ENCODE peak calls at places on chromosomes 11 and 22, in six cellular contexts. T, V, O, K, S and C are unnamed samples. For H3K4me1, the result is how much of the 10 kb centered on the place peaks cover.

GRCh38 chr11:32161293-32161692 is 70.4 kb downstream of the RCN1 start:
- DNase-seq in V (no peak), T (no peak), O (no peak), K (no peak), S (no peak), C (no peak)

GRCh38 chr11:117231637-117232021 is 244 bp downstream of the PCSK7 start:
- DNase-seq in S (no peak), V (no peak), T (no peak), O (no peak), K (peak), C (peak)

GRCh38 chr11:59617876-59618275 is 2.3 kb upstream of the OSBP start:
- DNase-seq in S (no peak), V (no peak), K (no peak), T (no peak), O (no peak), C (peak)

GRCh38 chr11:44969853-44970252 is 19.2 kb upstream of the TP53I11 start:
- DNase-seq in O (no peak), T (no peak), K (no peak), V (no peak), S (no peak), C (no peak)

GRCh38 chr22:45970709-45971388 is 6.1 kb downstream of the WNT7B start:
- DNase-seq in S (no peak), K (no peak), O (no peak), T (no peak), V (no peak), C (peak)

GRCh38 chr11:124075841-124076571 is 34.9 kb upstream of the OR10G7 start:
- DNase-seq in O (peak), T (no peak), S (peak), V (no peak), K (no peak), C (peak)

GRCh38 chr11:33773399-33774355 is 643 bp downstream of the FBXO3 start:
- DNase-seq in S (peak), O (no peak), K (peak), V (peak), T (no peak), C (peak)

GRCh38 chr22:19086417-19086816 is 35.8 kb downstream of the DGCR2 start:
- DNase-seq in O (no peak), T (no peak), S (no peak), K (no peak), V (no peak), C (no peak)

GRCh38 chr11:109298865-109299264 is 123.1 kb upstream of the C11orf87 start:
- DNase-seq in O (no peak), V (no peak), T (no peak), S (no peak), K (no peak), C (no peak)

GRCh38 chr11:11976476-11977187 is 31.8 kb downstream of the DKK3 start:
- DNase-seq in O (peak), T (no peak), K (no peak), S (no peak), V (no peak), C (no peak)

GRCh38 chr11:35541621-35542375 is 16.4 kb upstream of the PAMR1 start:
- DNase-seq in S (no peak), V (peak), O (peak), T (peak), K (no peak), C (peak)

GRCh38 chr11:46198245-46198872 is 77.1 kb upstream of the PHF21A start:
- DNase-seq in T (no peak), V (no peak), S (no peak), K (no peak), O (no peak), C (no peak)

GRCh38 chr11:122199661-122200060 is 83.6 kb upstream of the BLID start:
- DNase-seq in K (no peak), V (no peak), T (no peak), O (no peak), S (no peak), C (no peak)

GRCh38 chr22:20781272-20781990 is 7.5 kb downstream of the SERPIND1 start:
- DNase-seq in T (no peak), O (no peak), S (no peak), K (no peak), V (no peak), C (peak)

GRCh38 chr11:113681282-113681681 is 24.8 kb downstream of the TMPRSS5 start:
- DNase-seq in O (no peak), V (no peak), S (no peak), K (no peak), T (no peak), C (no peak)

GRCh38 chr11:77062924-77063323 is 3.8 kb upstream of the CAPN5 start:
- DNase-seq in K (no peak), S (no peak), V (no peak), T (no peak), O (no peak), C (no peak)

GRCh38 chr11:71500601-71501021 is 26.5 kb upstream of the KRTAP5-7 start:
- DNase-seq in S (no peak), K (no peak), V (no peak), T (no peak), O (no peak), C (no peak)

GRCh38 chr22:23414727-23415489 is 165.2 kb downstream of the IGLL1 start:
- DNase-seq in K (no peak), T (no peak), V (no peak), S (peak), O (no peak), C (no peak)

GRCh38 chr11:82718307-82718706 is 15.4 kb downstream of the FAM181B start:
- DNase-seq in K (peak), V (peak), T (no peak), O (peak), S (no peak), C (no peak)

GRCh38 chr11:33116535-33116934 is 44.7 kb downstream of the CSTF3 start:
- DNase-seq in K (no peak), O (peak), T (no peak), V (peak), S (no peak), C (peak)

GRCh38 chr22:25622011-25622410 is 57.5 kb downstream of the GRK3 start:
- DNase-seq in T (no peak), V (no peak), S (no peak), K (no peak), O (no peak), C (no peak)

GRCh38 chr22:50728523-50728931 is 9.5 kb upstream of the ACR start:
- DNase-seq in O (no peak), T (no peak), V (no peak), K (no peak), S (peak), C (no peak)

GRCh38 chr11:82767123-82767522 is 33.5 kb upstream of the FAM181B start:
- DNase-seq in O (no peak), S (no peak), T (no peak), V (no peak), K (no peak), C (no peak)

GRCh38 chr22:25365491-25366261 is 146.2 kb downstream of the CRYBB2 start:
- DNase-seq in K (no peak), V (no peak), S (peak), O (no peak), T (no peak), C (peak)

GRCh38 chr22:27306771-27307170 is 494.8 kb downstream of the MN1 start:
- DNase-seq in O (no peak), T (no peak), V (no peak), K (no peak), S (no peak), C (no peak)

GRCh38 chr22:47619631-47620030 is 857.2 kb downstream of the TBC1D22A start:
- DNase-seq in V (no peak), O (no peak), K (no peak), S (no peak), T (no peak), C (no peak)

GRCh38 chr22:24994070-24994763 is 41.7 kb downstream of the KIAA1671 start:
- DNase-seq in O (peak), K (no peak), S (no peak), V (peak), T (no peak), C (peak)

GRCh38 chr11:118789501-118790356 is 1.2 kb downstream of the DDX6 start:
- DNase-seq in S (no peak), K (peak), T (no peak), V (peak), O (peak), C (peak)

GRCh38 chr11:12269104-12269441 is 108.3 kb upstream of the PARVA start:
- DNase-seq in O (no peak), T (peak), S (no peak), K (no peak), V (peak), C (peak)

GRCh38 chr22:16988257-16988656 is 19.8 kb downstream of the GAB4 start:
- DNase-seq in K (no peak), O (no peak), S (no peak), T (no peak), V (no peak), C (no peak)

GRCh38 chr11:91248199-91248807 is 976.3 kb upstream of the FAT3 start:
- DNase-seq in S (no peak), K (no peak), T (no peak), V (peak), O (peak), C (peak)

GRCh38 chr11:2573240-2574042 is 126.4 kb downstream of the KCNQ1OT1 start:
- DNase-seq in K (no peak), O (no peak), T (peak), S (peak), V (no peak), C (no peak)
- H3K4me1 ChIP-seq in K (under half), O (under half), T (under half), S (under half), V (under half), C (under half)

GRCh38 chr11:8168485-8169257 is at the start of gene RIC3:
- DNase-seq in O (peak), V (peak), K (peak), S (peak), T (peak), C (no peak)
- H3K4me3 ChIP-seq in O (peak), V (peak), K (peak), S (peak), T (peak), C (peak)

DNA sequence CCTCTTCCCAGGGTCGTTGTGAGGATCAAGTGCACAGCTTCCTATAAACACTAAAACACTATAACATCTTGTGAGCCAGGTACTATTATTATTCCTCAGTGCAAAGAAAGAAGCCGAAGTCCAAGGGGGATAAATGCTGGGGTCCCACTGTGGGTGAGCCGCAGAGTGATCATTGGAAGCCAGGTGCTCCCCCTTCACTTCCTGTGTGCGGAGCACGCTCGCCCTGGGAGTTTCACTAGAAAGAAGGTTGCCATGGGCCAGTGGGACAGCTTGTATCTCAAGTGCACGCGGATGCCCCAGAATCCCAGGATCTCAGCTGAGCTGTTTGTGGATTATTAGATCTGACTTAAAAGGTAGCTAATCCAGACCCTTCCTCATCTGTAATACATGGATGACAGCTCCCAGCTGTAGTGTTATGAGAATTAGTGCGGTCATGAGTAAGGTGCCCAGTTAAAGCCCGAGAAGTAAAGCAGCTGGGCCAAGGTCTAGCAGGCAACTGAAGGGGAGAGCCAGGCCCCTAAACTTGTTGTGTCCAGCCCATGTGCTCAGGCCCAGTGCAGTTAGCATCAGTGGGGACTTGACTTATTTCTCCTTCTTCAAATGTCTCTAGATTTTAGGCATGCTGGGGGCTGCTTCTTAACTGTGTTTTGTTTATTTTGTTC is 941 bp downstream of the CBY1 start:
- DNase-seq in V (peak), T (no peak), K (peak), S (no peak), O (no peak), C (no peak)
- H3K27ac ChIP-seq in V (peak), T (peak), K (peak), S (peak), O (peak), C (no peak)

GRCh38 chr11:299081-299891 is at the start of gene IFITM5:
- DNase-seq in T (no peak), O (no peak), V (no peak), K (no peak), S (peak), C (no peak)
- H3K4me1 ChIP-seq in T (under half), O (under half), V (under half), K (under half), S (under half), C (under half)

GRCh38 chr11:6608726-6609501 is 3.1 kb downstream of the TAF10 start:
- DNase-seq in V (no peak), K (no peak), S (no peak), O (no peak), T (peak), C (no peak)

GRCh38 chr11:6608011-6608410 is 4.0 kb downstream of the TAF10 start:
- DNase-seq in S (no peak), O (no peak), K (no peak), T (peak), V (no peak), C (peak)

GRCh38 chr11:6609502-6610015 is 2.5 kb downstream of the TAF10 start:
- DNase-seq in K (no peak), O (no peak), T (peak), V (no peak), S (no peak), C (no peak)

GRCh38 chr11:6606471-6607189 is 3.1 kb downstream of the ILK start:
- DNase-seq in S (peak), K (peak), O (peak), T (peak), V (peak), C (peak)

GRCh38 chr11:6607190-6607635 is 3.6 kb downstream of the ILK start:
- DNase-seq in O (no peak), V (no peak), T (peak), S (no peak), K (no peak), C (no peak)
- H3K4me3 ChIP-seq in O (no peak), V (no peak), T (peak), S (peak), K (no peak), C (no peak)

DNA sequence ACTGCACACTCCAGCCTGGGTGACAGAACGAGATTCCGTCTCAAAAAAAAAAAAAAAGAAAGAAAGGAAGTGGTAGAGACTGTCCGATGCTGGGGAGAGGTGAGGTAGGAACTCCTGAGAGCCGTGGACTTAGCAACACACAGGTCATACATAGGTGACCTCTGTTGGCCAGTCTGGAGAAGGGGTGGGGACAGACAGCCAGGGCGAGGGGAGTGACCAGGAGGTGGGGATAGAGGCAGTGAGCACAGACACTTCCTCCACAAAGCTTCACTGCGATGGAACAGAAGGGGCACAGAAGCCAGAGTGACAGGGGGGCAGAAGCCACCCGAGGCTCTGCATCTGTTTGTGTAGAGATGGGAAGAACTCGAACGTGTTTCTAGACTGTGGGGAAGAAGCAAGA is 47.1 kb downstream of the MYH9 start:
- DNase-seq in K (no peak), V (no peak), S (no peak), T (no peak), O (no peak), C (no peak)
- H3K27ac ChIP-seq in K (no peak), V (no peak), S (peak), T (peak), O (peak), C (peak)

GRCh38 chr22:42930810-42931420 is 73.8 kb upstream of the ARFGAP3 start:
- DNase-seq in T (no peak), O (peak), K (no peak), S (no peak), V (no peak), C (peak)
- H3K4me1 ChIP-seq in T (under half), O (half or more), K (under half), S (half or more), V (under half), C (under half)

DNA sequence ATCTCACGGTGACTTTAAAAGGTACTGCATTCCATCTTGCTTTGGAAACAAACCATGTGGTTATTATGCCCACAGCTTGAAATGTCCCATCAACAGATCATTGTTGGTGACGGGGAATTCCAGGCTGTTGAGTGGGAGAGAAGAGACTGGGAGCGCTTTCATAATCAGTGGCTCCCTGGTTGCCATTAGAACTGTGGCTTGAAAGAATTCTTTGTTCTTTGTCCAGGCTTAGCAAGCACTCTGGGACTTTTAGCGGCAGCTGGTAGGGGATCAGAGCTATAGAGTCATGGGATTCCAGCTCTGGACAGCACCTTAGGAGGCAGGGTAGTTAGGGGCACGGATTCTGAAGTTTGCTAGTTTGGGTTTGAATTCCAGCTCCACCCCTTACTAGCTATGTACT is 22.0 kb downstream of the MMP20 start:
- DNase-seq in K (no peak), V (no peak), T (no peak), O (no peak), S (no peak), C (peak)
- H3K4me3 ChIP-seq in K (no peak), V (no peak), T (no peak), O (no peak), S (no peak), C (no peak)